ENCODE peak calls at places on chromosome 13, in six cellular contexts. Q, Y, N, B, G and T are unnamed samples.

GRCh38 chr13:86608739-86609138 is 809.5 kb upstream of the SLITRK6 start:
- DNase-seq in Q (no peak), Y (no peak), N (no peak), B (no peak), G (no peak), T (no peak)

GRCh38 chr13:59269476-59269875 is 894.3 kb downstream of the DIAPH3 start:
- DNase-seq in Q (no peak), Y (peak; percentile 89), N (no peak), B (no peak), G (peak; percentile 46), T (no peak)

GRCh38 chr13:69644447-69644846 is 463.2 kb upstream of the ATXN8OS start:
- DNase-seq in Q (no peak), Y (no peak), N (no peak), B (no peak), G (no peak), T (no peak)

GRCh38 chr13:109795021-109795420 is 8.6 kb upstream of the IRS2 start:
- DNase-seq in Q (no peak), Y (no peak), N (no peak), B (no peak), G (no peak), T (no peak)

GRCh38 chr13:74077847-74078246 is 56.4 kb downstream of the KLF12 start:
- DNase-seq in Q (no peak), Y (peak; percentile 28), N (no peak), B (no peak), G (peak; percentile 12), T (no peak)

GRCh38 chr13:28340272-28340793 is 154.6 kb downstream of the FLT1 start:
- DNase-seq in Q (no peak), Y (no peak), N (no peak), B (no peak), G (peak; percentile 92), T (no peak)

GRCh38 chr13:78239681-78240080 is 321.1 kb upstream of the EDNRB start:
- DNase-seq in Q (no peak), Y (no peak), N (no peak), B (no peak), G (no peak), T (no peak)

GRCh38 chr13:28047784-28048388 is 52.5 kb downstream of the FLT3 start:
- DNase-seq in Q (no peak), Y (no peak), N (no peak), B (no peak), G (peak; percentile 55), T (no peak)

GRCh38 chr13:43132228-43132627 is 108.8 kb downstream of the DNAJC15 start:
- DNase-seq in Q (no peak), Y (peak; percentile 50), N (no peak), B (no peak), G (peak; percentile 48), T (no peak)

GRCh38 chr13:95123726-95124125 is 177.5 kb downstream of the ABCC4 start:
- DNase-seq in Q (no peak), Y (no peak), N (no peak), B (no peak), G (no peak), T (no peak)

GRCh38 chr13:98033277-98034247 is 80.1 kb downstream of the IPO5 start:
- DNase-seq in Q (peak; percentile 46), Y (peak; percentile 69), N (no peak), B (no peak), G (peak; percentile 65), T (no peak)

GRCh38 chr13:113034451-113035208 is 65.6 kb downstream of the MCF2L start:
- DNase-seq in Q (no peak), Y (peak; percentile 70), N (peak; percentile 67), B (no peak), G (peak; percentile 59), T (peak; percentile 70)

GRCh38 chr13:105937451-105937850 is 598.0 kb downstream of the EFNB2 start:
- DNase-seq in Q (no peak), Y (no peak), N (peak; percentile 61), B (no peak), G (peak; percentile 79), T (no peak)

GRCh38 chr13:100209857-100210580 is 121.1 kb downstream of the PCCA start:
- DNase-seq in Q (no peak), Y (peak; percentile 50), N (no peak), B (no peak), G (peak; percentile 75), T (no peak)

GRCh38 chr13:113497217-113497616 is 6.7 kb upstream of the DCUN1D2 start:
- DNase-seq in Q (no peak), Y (no peak), N (no peak), B (no peak), G (no peak), T (no peak)

GRCh38 chr13:95441326-95441725 is 111.2 kb upstream of the CLDN10 start:
- DNase-seq in Q (no peak), Y (no peak), N (no peak), B (no peak), G (no peak), T (no peak)

GRCh38 chr13:97848886-97849285 is 104.6 kb upstream of the IPO5 start:
- DNase-seq in Q (no peak), Y (no peak), N (no peak), B (no peak), G (no peak), T (no peak)

GRCh38 chr13:51998723-51999471 is 12.4 kb downstream of the ATP7B start:
- DNase-seq in Q (no peak), Y (no peak), N (peak; percentile 27), B (no peak), G (no peak), T (no peak)

GRCh38 chr13:30816733-30817132 is 81.4 kb downstream of the ALOX5AP start:
- DNase-seq in Q (no peak), Y (peak; percentile 58), N (peak; percentile 28), B (no peak), G (no peak), T (no peak)

GRCh38 chr13:32752997-32753606 is 166.8 kb downstream of the PDS5B start:
- DNase-seq in Q (no peak), Y (no peak), N (no peak), B (no peak), G (no peak), T (no peak)

GRCh38 chr13:101487046-101487830 is 34.8 kb downstream of the ITGBL1 start:
- DNase-seq in Q (no peak), Y (no peak), N (no peak), B (no peak), G (no peak), T (no peak)

GRCh38 chr13:77386880-77387606 is 60.1 kb upstream of the MYCBP2 start:
- DNase-seq in Q (peak; percentile 95), Y (peak; percentile 58), N (no peak), B (no peak), G (peak; percentile 85), T (no peak)

GRCh38 chr13:102657630-102658029 is 37.2 kb downstream of the METTL21C start:
- DNase-seq in Q (no peak), Y (no peak), N (no peak), B (no peak), G (no peak), T (no peak)

GRCh38 chr13:20395061-20395916 is 130.4 kb downstream of the CRYL1 start:
- DNase-seq in Q (no peak), Y (no peak), N (no peak), B (no peak), G (no peak), T (no peak)

GRCh38 chr13:33612641-33613638 is 205.0 kb upstream of the RFC3 start:
- DNase-seq in Q (no peak), Y (no peak), N (no peak), B (no peak), G (no peak), T (no peak)

GRCh38 chr13:46633416-46633815 is 80.4 kb downstream of the LRCH1 start:
- DNase-seq in Q (peak; percentile 29), Y (peak; percentile 81), N (no peak), B (no peak), G (peak; percentile 96), T (no peak)